ENCODE peak calls at places on chromosomes 12 and 14, in six cellular contexts. L is endothelial cell of umbilical vein, C is mammary epithelial cell, H is heart right ventricle, B is spleen, E is uterus. U is an unnamed sample.

GRCh38 chr14:74502236-74503019 is 8.9 kb downstream of the ISCA2 start:
- DNase-seq in L (no peak), C (peak; percentile 44), H (no peak), B (no peak), E (no peak), U (no peak)

GRCh38 chr14:75303415-75303814 is 24.8 kb downstream of the FOS start:
- DNase-seq in L (peak; percentile 65), C (peak; percentile 54), H (no peak), B (peak; percentile 87), E (peak; percentile 76), U (peak; percentile 58)

GRCh38 chr12:40286583-40286982 is 61.8 kb downstream of the LRRK2 start:
- DNase-seq in L (no peak), C (peak; percentile 14), H (no peak), B (no peak), E (no peak), U (no peak)

GRCh38 chr12:95712269-95712668 is 78.3 kb downstream of the NTN4 start:
- DNase-seq in L (no peak), C (no peak), H (no peak), B (no peak), E (no peak), U (no peak)

GRCh38 chr14:37197421-37198272 is at the start of gene MIPOL1:
- DNase-seq in L (peak; percentile 93), C (peak; percentile 89), H (peak; percentile 83), B (peak; percentile 84), E (peak; percentile 83), U (peak; percentile 59)

GRCh38 chr12:118432812-118433540 is 56.6 kb downstream of the SUDS3 start:
- DNase-seq in L (no peak), C (no peak), H (no peak), B (no peak), E (no peak), U (no peak)

GRCh38 chr14:49853158-49853477 is 530 bp upstream of the NEMF start:
- DNase-seq in L (no peak), C (no peak), H (no peak), B (no peak), E (no peak), U (no peak)

GRCh38 chr12:13270817-13271216 is 74.3 kb downstream of the EMP1 start:
- DNase-seq in L (no peak), C (no peak), H (no peak), B (no peak), E (no peak), U (no peak)

GRCh38 chr12:45168976-45169375 is 46.9 kb upstream of the ANO6 start:
- DNase-seq in L (no peak), C (no peak), H (no peak), B (no peak), E (no peak), U (no peak)

GRCh38 chr14:74414380-74414779 is 11.6 kb downstream of the SYNDIG1L start:
- DNase-seq in L (no peak), C (no peak), H (no peak), B (no peak), E (no peak), U (no peak)

GRCh38 chr14:49287004-49287403 is 299.2 kb downstream of the RPS29 start:
- DNase-seq in L (no peak), C (no peak), H (no peak), B (no peak), E (no peak), U (no peak)

GRCh38 chr12:38158428-38159091 is 158.0 kb upstream of the ALG10B start:
- DNase-seq in L (no peak), C (no peak), H (no peak), B (peak; percentile 68), E (no peak), U (no peak)

GRCh38 chr12:104011265-104011664 is 38.7 kb downstream of the GLT8D2 start:
- DNase-seq in L (peak; percentile 93), C (peak; percentile 88), H (no peak), B (no peak), E (no peak), U (peak; percentile 27)

GRCh38 chr14:96268426-96269358 is 12.7 kb downstream of the BDKRB1 start:
- DNase-seq in L (no peak), C (peak; percentile 99), H (no peak), B (no peak), E (peak; percentile 87), U (peak; percentile 30)

GRCh38 chr12:4355150-4355842 is 24.2 kb downstream of the FGF23 start:
- DNase-seq in L (no peak), C (no peak), H (no peak), B (no peak), E (no peak), U (no peak)

GRCh38 chr12:49253033-49253623 is 11.8 kb upstream of the TUBA1C start:
- DNase-seq in L (no peak), C (peak; percentile 85), H (no peak), B (no peak), E (no peak), U (no peak)

GRCh38 chr12:119008691-119009221 is 27.4 kb downstream of the SRRM4 start:
- DNase-seq in L (no peak), C (no peak), H (no peak), B (no peak), E (no peak), U (no peak)

GRCh38 chr12:122099280-122099749 is 20.8 kb downstream of the MLXIP start:
- DNase-seq in L (no peak), C (no peak), H (no peak), B (no peak), E (no peak), U (peak; percentile 94)
- H3K4me1 ChIP-seq in L (peaks cover 31% of the 10 kb centered on the region), C (peaks cover 51% of the 10 kb centered on the region), H (peaks cover 71% of the 10 kb centered on the region), B (peaks cover 71% of the 10 kb centered on the region), E (no peaks in the 10 kb centered on the region), U (peaks cover 95% of the 10 kb centered on the region)

GRCh38 chr14:23079716-23080115 is 15.2 kb downstream of the ACIN1 start:
- DNase-seq in L (no peak), C (no peak), H (no peak), B (no peak), E (no peak), U (no peak)
- TF ChIP-seq CTCF in L (no peak), C (no peak), H (no peak), B (no peak), E (no peak), U (no peak)

GRCh38 chr12:3085341-3086125 is 8.4 kb downstream of the TSPAN9 start:
- DNase-seq in L (no peak), C (no peak), H (no peak), B (peak; percentile 42), E (no peak), U (no peak)
- H3K4me1 ChIP-seq in L (peaks cover 15% of the 10 kb centered on the region), C (peaks cover 18% of the 10 kb centered on the region), H (peaks cover 87% of the 10 kb centered on the region), B (peaks cover 27% of the 10 kb centered on the region), E (no peaks in the 10 kb centered on the region), U (peaks cover 9% of the 10 kb centered on the region)

GRCh38 chr12:24625103-24625502 is 323.8 kb downstream of the BCAT1 start:
- DNase-seq in L (no peak), C (no peak), H (no peak), B (no peak), E (no peak), U (no peak)

GRCh38 chr12:24631691-24632090 is 317.2 kb downstream of the BCAT1 start:
- DNase-seq in L (no peak), C (no peak), H (no peak), B (no peak), E (no peak), U (no peak)

GRCh38 chr12:24630446-24630845 is 318.5 kb downstream of the BCAT1 start:
- DNase-seq in L (no peak), C (no peak), H (no peak), B (no peak), E (no peak), U (no peak)
- TF ChIP-seq CTCF in L (no peak), C (no peak), H (no peak), B (no peak), E (no peak), U (no peak)

DNA sequence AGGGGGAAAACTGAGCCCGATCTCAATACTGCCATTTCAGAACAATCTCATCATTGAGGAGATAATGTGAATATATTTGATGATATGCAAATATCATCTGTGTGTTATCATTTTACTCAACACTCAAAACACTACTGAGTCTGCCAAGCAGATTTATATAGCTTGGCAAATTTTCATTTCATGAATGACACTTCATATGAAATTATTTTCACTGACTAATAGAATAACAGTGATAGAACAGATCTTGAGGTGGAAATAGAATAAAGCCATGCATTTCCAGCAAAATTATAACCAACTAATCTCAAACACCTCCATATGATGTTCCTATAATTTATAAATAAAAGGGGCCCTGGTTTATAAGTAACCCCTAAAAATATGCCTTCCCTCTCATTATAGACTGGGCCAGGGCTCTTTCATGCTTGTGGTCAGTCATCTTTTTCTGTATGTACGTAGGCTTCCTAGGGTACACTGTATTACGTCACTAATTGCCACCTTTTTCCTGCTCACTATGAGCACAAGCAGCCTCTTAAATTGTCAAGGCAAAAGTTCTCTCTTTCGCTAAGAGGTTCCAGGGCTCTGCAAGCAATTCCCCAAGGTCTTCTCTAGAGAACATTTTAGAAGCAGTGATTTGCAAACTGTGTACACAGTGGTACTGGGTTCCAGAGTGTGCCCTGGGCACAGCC is 197.1 kb upstream of the FOXN3 start:
- DNase-seq in L (no peak), C (no peak), H (no peak), B (no peak), E (no peak), U (no peak)
- H3K4me1 ChIP-seq in L (peaks cover 28% of the 10 kb centered on the region), C (peaks cover 9% of the 10 kb centered on the region), H (peaks cover 41% of the 10 kb centered on the region), B (peaks cover 52% of the 10 kb centered on the region), E (no peaks in the 10 kb centered on the region), U (peaks cover 44% of the 10 kb centered on the region)

DNA sequence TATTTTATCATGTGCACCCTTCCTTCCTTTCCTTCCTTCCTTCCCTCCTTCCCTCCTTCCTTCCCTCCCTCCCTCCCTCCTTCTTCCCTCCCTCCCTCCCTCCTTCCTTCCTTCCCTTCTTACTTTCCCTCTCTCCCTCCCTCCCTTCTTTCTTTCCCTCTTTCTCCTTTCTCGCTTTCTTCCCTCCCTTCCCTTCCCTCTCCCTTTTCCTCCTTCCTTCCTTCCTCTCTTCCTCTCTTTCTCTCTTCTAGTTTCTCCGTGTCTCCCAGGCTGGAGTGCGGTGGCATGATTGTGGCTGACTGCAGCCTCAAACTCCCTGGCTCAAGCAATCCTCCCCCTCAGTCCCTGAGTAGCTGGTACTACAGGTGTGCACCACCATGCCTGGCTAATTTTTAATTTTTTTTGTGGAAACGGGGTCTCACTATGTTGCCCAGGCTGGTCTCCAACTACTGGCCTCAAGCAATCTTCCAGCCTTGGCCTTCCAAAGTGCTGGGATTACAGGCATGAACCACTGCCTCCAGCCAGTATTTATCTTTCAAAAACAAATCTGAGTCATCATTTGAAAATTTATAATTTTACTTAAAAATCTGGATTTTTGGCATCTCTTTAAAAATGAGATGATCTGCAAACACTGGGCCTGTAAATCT is 7.8 kb downstream of the C1RL start:
- DNase-seq in L (no peak), C (no peak), H (no peak), B (no peak), E (no peak), U (no peak)
- TF ChIP-seq CTCF in L (no peak), C (no peak), H (no peak), B (no peak), E (no peak), U (no peak)

GRCh38 chr14:78921856-78922255 is 751.7 kb downstream of the NRXN3 start:
- DNase-seq in L (peak; percentile 92), C (no peak), H (no peak), B (no peak), E (no peak), U (no peak)
- H3K4me1 ChIP-seq in L (peaks cover 33% of the 10 kb centered on the region), C (no peaks in the 10 kb centered on the region), H (no peaks in the 10 kb centered on the region), B (no peaks in the 10 kb centered on the region), E (no peaks in the 10 kb centered on the region), U (no peaks in the 10 kb centered on the region)

DNA sequence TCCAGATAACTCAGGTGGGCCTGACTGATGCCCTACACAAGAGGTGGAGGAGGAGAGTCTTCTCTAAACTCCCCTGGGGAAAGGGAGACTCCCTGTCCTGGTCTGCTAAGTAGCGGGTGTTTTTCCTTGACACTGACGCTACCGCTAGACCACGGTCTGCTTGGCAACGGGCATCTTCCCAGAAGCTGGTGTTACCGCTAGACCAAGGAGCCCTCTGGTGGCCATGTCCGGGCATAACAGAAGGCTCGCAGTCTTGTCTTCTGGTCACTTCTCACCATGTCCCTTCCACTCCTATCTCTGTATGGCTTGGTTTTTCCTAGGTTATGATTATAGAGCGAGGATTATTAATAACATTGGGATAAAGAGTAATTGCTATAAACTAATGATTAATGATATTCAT is 965.5 kb downstream of the TMEM121 start:
- DNase-seq in L (no peak), C (no peak), H (no peak), B (no peak), E (no peak), U (no peak)
- TF ChIP-seq CTCF in L (peak; percentile 10), C (no peak), H (no peak), B (peak; percentile 26), E (no peak), U (no peak)